ENCODE peak calls at places on chromosomes 13 and 19, in four cellular contexts. X is stimulated activated CD8-positive, alpha-beta memory T cell treated with anti-CD3 and anti-CD28 coated beads, Interleukin-15, amount 100 ng/mL, for 48 hours; B is C1 segment of cervical spinal cord; H is astrocyte of the hippocampus. Y is an unnamed sample.

GRCh38 chr13:98869408-98870090 is 108.3 kb downstream of the DOCK9 start:
- DNase-seq in B (no peak), X (no peak), H (no peak), Y (no peak)

GRCh38 chr13:75550159-75550567 is 572 bp downstream of the UCHL3 start:
- DNase-seq in H (peak; percentile 64), B (no peak), X (no peak), Y (peak; percentile 45)

GRCh38 chr19:8609210-8610040 is 1.1 kb downstream of the ADAMTS10 start:
- DNase-seq in X (no peak), B (peak; percentile 10), H (peak; percentile 91), Y (peak; percentile 51)

GRCh38 chr13:46687810-46688209 is 109.2 kb downstream of the ESD start:
- DNase-seq in B (no peak), X (no peak), H (peak; percentile 42), Y (peak; percentile 20)

GRCh38 chr13:110838867-110839538 is 75.9 kb downstream of the ANKRD10 start:
- DNase-seq in B (no peak), X (no peak), H (no peak), Y (no peak)

GRCh38 chr13:113815151-113816058 is 48.5 kb downstream of the GAS6 start:
- DNase-seq in X (no peak), H (no peak), B (no peak), Y (peak; percentile 33)

GRCh38 chr19:10155834-10156233 is 36.1 kb upstream of the EIF3G start:
- DNase-seq in X (no peak), H (no peak), B (no peak), Y (no peak)

GRCh38 chr19:57560049-57560491 is 407 bp upstream of the ZNF550 start:
- DNase-seq in B (no peak), X (no peak), H (peak; percentile 39), Y (no peak)

GRCh38 chr13:33497146-33497845 is 211.7 kb upstream of the STARD13 start:
- DNase-seq in X (no peak), H (peak; percentile 16), B (no peak), Y (no peak)

GRCh38 chr19:38709671-38710415 is 34.4 kb downstream of the CAPN12 start:
- DNase-seq in H (no peak), X (no peak), B (no peak), Y (no peak)

GRCh38 chr13:85497652-85498051 is 301.6 kb downstream of the SLITRK6 start:
- DNase-seq in X (no peak), B (no peak), H (peak; percentile 95), Y (no peak)

GRCh38 chr19:38701455-38702063 is 42.7 kb downstream of the CAPN12 start:
- DNase-seq in X (no peak), H (peak; percentile 60), B (no peak), Y (no peak)

GRCh38 chr13:97101912-97102311 is 107.6 kb upstream of the OXGR1 start:
- DNase-seq in X (no peak), H (no peak), B (no peak), Y (no peak)

GRCh38 chr13:50577806-50578205 is 265.7 kb downstream of the DLEU7 start:
- DNase-seq in X (no peak), H (no peak), B (no peak), Y (no peak)

GRCh38 chr13:91520952-91521351 is 122.5 kb downstream of the GPC5 start:
- DNase-seq in B (no peak), X (no peak), H (no peak), Y (no peak)

GRCh38 chr19:30170495-30171137 is 201.6 kb upstream of the ZNF536 start:
- DNase-seq in X (no peak), B (no peak), H (no peak), Y (no peak)

GRCh38 chr19:47095707-47096704 is 17.6 kb downstream of the ZC3H4 start:
- DNase-seq in X (no peak), B (no peak), H (peak; percentile 94), Y (no peak)

GRCh38 chr13:99093997-99094396 is 106.7 kb upstream of the UBAC2 start:
- DNase-seq in X (no peak), H (no peak), B (no peak), Y (no peak)

GRCh38 chr13:112912726-112913440 is 56.1 kb upstream of the MCF2L start:
- DNase-seq in B (no peak), H (no peak), X (no peak), Y (no peak)

GRCh38 chr13:99926014-99926731 is 45.4 kb downstream of the ZIC5 start:
- DNase-seq in X (no peak), H (peak; percentile 29), B (no peak), Y (no peak)

GRCh38 chr13:34334984-34335661 is 517.2 kb downstream of the RFC3 start:
- DNase-seq in B (no peak), H (no peak), X (no peak), Y (no peak)

GRCh38 chr19:15448778-15449619 is 757 bp downstream of the WIZ start:
- DNase-seq in B (no peak), H (no peak), X (no peak), Y (no peak)

GRCh38 chr19:18508585-18508984 is 13.3 kb downstream of the ELL start:
- DNase-seq in B (no peak), H (no peak), X (no peak), Y (no peak)

GRCh38 chr13:103288114-103288513 is 221.9 kb upstream of the SLC10A2 start:
- DNase-seq in X (no peak), H (no peak), B (no peak), Y (no peak)

GRCh38 chr13:36673838-36674326 is at the start of gene SERTM1:
- DNase-seq in X (no peak), B (no peak), H (peak; percentile 80), Y (peak; percentile 5)

GRCh38 chr13:24063281-24063851 is 97.2 kb upstream of the SPATA13 start:
- DNase-seq in X (no peak), B (no peak), H (peak; percentile 29), Y (no peak)

GRCh38 chr19:46350029-46350757 is 3.3 kb downstream of the PPP5C start:
- DNase-seq in H (no peak), B (no peak), X (no peak), Y (peak; percentile 47)